ENCODE peak calls at places on chromosomes 12 and 14, in five cellular contexts. E is AG10803, K is endothelial cell of umbilical vein, V is GM13977, U is choroid plexus epithelial cell. D is an unnamed sample.
A peak's percentile ranks its signal among the peaks of the same experiment; 100 is the strongest.

GRCh38 chr14:89013098-89013504 is 188.7 kb downstream of the TTC8 start:
- DNase-seq in E (no peak), K (peak; percentile 6), V (no peak), U (peak; percentile 56), D (no peak)

GRCh38 chr12:92000587-92000986 is 145.1 kb downstream of the BTG1 start:
- DNase-seq in E (no peak), K (no peak), V (no peak), U (no peak), D (no peak)

GRCh38 chr12:62632521-62632920 is 165.9 kb downstream of the MON2 start:
- DNase-seq in E (peak; percentile 89), K (peak; percentile 8), V (peak; percentile 41), U (peak; percentile 27), D (no peak)

GRCh38 chr12:57533108-57533507 is 10.5 kb downstream of the MBD6 start:
- DNase-seq in E (no peak), K (no peak), V (no peak), U (no peak), D (no peak)

GRCh38 chr14:74548881-74549280 is 55.3 kb downstream of the ISCA2 start:
- DNase-seq in E (peak; percentile 97), K (no peak), V (no peak), U (peak; percentile 66), D (no peak)

GRCh38 chr12:2052861-2053674 is at the start of gene CACNA1C:
- DNase-seq in E (peak; percentile 69), K (peak; percentile 24), V (peak; percentile 69), U (peak; percentile 66), D (no peak)

GRCh38 chr12:46702581-46703344 is 123.0 kb downstream of the SLC38A4 start:
- DNase-seq in E (peak; percentile 62), K (no peak), V (no peak), U (peak; percentile 15), D (no peak)

GRCh38 chr12:8026282-8026637 is 6.3 kb upstream of the FOXJ2 start:
- DNase-seq in E (peak; percentile 86), K (no peak), V (no peak), U (no peak), D (no peak)

GRCh38 chr14:65074449-65075155 is 27.7 kb downstream of the MAX start:
- DNase-seq in E (no peak), K (peak; percentile 77), V (no peak), U (no peak), D (no peak)

GRCh38 chr14:94801225-94801624 is 31.3 kb upstream of the GSC start:
- DNase-seq in E (no peak), K (no peak), V (no peak), U (no peak), D (no peak)

DNA sequence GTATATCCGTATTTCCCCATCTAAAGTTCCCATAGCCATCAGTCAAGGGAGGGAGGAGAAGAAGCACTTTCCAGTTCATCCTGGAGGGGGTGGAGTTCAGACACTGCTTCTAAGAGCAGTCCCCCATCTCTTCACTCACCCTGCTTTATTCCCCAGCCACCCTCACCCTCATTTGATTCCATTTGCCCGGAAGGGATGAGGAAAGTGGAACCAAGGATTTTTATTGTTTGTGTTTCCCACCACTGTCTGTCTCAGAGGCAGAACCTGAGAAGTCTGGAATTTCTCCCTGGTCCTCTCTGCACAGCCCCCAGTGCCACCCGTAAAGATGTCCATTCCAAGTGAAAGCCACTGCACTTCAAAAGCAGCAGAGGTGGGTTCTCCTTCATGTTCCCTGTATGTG is 134.2 kb upstream of the HIF1A start:
- DNase-seq in E (peak; percentile 83), K (peak; percentile 62), V (no peak), U (peak; percentile 76), D (peak; percentile 20)
- TF ChIP-seq CTCF in E (peak; percentile 48), K (peak; percentile 15), V (no peak), U (peak; percentile 45), D (no peak)

GRCh38 chr12:115452751-115453281 is 768.8 kb upstream of the TBX3 start:
- DNase-seq in E (no peak), K (no peak), V (no peak), U (no peak), D (no peak)

GRCh38 chr12:115461401-115461800 is 777.4 kb upstream of the TBX3 start:
- DNase-seq in E (no peak), K (no peak), V (no peak), U (no peak), D (no peak)

GRCh38 chr12:115455268-115455681 is 771.3 kb upstream of the TBX3 start:
- DNase-seq in E (no peak), K (no peak), V (no peak), U (no peak), D (no peak)

GRCh38 chr12:115457798-115458197 is 773.8 kb upstream of the TBX3 start:
- DNase-seq in E (no peak), K (no peak), V (no peak), U (no peak), D (no peak)

GRCh38 chr12:115456946-115457689 is 773.1 kb upstream of the TBX3 start:
- DNase-seq in E (no peak), K (no peak), V (no peak), U (peak; percentile 23), D (no peak)
- TF ChIP-seq CTCF in E (no peak), K (no peak), V (peak; percentile 14), U (peak; percentile 44), D (no peak)

DNA sequence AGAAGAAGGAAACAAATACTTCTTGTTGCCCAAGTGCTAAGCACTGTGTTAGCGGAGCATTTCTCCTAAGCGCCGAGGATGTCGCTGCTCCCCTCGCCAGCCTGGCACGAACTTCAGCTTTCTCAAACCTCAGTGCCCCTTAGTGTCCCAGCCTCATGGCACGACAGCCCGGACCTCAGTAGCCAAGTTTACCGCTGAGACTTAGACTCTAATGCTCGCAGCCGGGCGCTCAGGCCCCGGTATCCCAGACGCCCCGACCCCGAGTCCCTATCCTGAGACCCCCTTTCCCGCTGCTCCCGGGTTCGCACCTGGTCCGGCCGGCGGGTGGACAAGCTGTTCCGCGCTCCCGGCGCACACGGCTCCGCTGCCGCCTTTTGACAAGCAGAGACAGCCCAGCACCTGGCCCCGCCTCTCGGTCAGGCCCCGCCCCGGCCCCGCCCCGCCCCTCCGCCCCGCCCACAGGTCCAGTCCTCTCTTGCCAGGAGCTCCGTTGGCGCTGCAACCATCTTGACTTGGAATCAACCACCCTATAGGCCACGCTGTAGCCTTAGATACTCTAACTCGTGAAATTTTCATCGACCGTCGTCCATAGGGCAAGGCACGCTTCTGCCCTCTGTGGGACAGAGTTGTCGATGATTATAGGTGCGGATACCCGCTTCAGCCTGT is at the start of gene VDR:
- DNase-seq in E (peak; percentile 75), K (peak; percentile 61), V (peak; percentile 92), U (peak; percentile 55), D (peak; percentile 55)
- TF ChIP-seq CTCF in E (peak; percentile 47), K (no peak), V (peak; percentile 18), U (peak; percentile 46), D (no peak)

GRCh38 chr12:6326316-6326959 is 15.4 kb downstream of the TNFRSF1A start:
- DNase-seq in E (peak; percentile 71), K (peak; percentile 49), V (peak; percentile 82), U (peak; percentile 82), D (no peak)
- TF ChIP-seq CTCF in E (peak; percentile 66), K (peak; percentile 19), V (peak; percentile 27), U (peak; percentile 68), D (peak; percentile 10)

GRCh38 chr14:86652512-86652911 is 1122.6 kb downstream of the FLRT2 start:
- DNase-seq in E (no peak), K (no peak), V (no peak), U (no peak), D (no peak)

GRCh38 chr14:86654558-86655184 is 1124.7 kb downstream of the FLRT2 start:
- DNase-seq in E (peak; percentile 7), K (no peak), V (peak; percentile 7), U (peak; percentile 67), D (peak; percentile 49)
- TF ChIP-seq CTCF in E (peak; percentile 34), K (no peak), V (peak; percentile 53), U (peak; percentile 72), D (no peak)

DNA sequence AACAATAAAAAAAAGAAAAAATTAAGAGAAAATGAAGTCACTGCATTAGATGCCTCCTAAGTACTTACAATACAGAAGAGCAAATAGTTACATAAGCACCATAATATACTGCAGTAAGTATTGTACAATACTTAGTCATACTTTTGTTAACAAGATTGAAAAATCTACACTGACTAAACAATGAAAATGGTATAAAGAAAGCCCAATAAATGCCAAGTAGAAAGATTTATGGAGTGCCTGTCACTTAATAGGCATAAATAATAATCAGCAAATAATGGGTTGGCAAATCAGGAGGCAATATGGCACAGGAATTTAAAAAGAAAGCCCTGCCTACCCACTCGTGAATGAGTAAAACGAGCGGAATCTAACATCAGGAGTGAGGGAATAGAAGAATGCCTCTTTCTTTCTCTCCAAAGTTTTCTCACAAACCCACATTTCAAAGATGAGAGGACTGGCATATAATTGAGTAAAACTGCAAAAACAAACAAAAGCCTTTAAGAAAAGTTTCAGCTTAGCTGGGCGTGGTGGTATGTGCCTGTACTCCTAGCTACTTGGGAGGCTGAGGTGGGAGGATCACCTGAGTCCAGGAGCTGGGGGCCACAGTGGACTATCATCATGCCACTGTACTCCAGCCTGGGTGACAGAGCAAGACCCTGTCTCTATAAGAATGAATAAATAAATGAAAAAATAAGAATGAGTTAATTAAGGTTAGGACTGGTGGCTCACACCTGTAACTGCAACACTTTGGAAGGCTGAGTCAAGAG is 36.1 kb downstream of the CRY1 start:
- DNase-seq in E (peak; percentile 49), K (peak; percentile 80), V (no peak), U (peak; percentile 25), D (no peak)
- TF ChIP-seq CTCF in E (peak; percentile 1), K (no peak), V (no peak), U (no peak), D (no peak)

DNA sequence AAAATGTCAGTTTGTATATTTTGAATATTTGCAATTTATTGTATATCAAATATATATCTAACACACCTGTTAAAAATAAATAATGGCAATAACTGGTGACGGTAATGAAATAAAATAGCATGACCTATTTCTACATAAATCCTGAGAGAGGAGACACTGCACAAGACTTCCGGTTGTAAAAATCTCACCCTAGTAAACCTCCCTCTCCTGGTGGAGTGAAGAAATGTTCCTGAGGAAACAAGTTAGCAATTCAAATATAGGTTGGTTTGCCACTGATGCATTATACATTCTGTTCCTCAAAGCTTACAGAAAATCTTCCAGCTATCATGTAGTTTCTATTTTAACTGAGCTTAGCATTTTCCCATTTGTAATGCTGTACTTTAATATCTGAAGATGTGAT is 166.2 kb upstream of the SYT10 start:
- DNase-seq in E (no peak), K (no peak), V (no peak), U (peak; percentile 62), D (no peak)
- TF ChIP-seq CTCF in E (no peak), K (no peak), V (peak; percentile 16), U (peak; percentile 48), D (no peak)

GRCh38 chr14:50000215-50001145 is 107.6 kb downstream of the ARF6 start:
- DNase-seq in E (peak; percentile 94), K (peak; percentile 67), V (peak; percentile 62), U (peak; percentile 97), D (no peak)
- TF ChIP-seq CTCF in E (peak; percentile 22), K (no peak), V (no peak), U (peak; percentile 31), D (no peak)